ENCODE peak calls at places on chromosomes 16 and 17, in seven cellular contexts. One of them, this sample, is unnamed.

GRCh38 chr16:9192746-9193145 is 101.3 kb downstream of the HAPSTR1 start:
- DNase-seq in epithelial cell of proximal tubule: peak
- DNase-seq in CD8-positive, alpha-beta memory T cell: no peak
- DNase-seq in fibroblast of the aortic adventitia: no peak
- DNase-seq in ovary: no peak
- DNase-seq in mesendoderm: peak
- DNase-seq in tibial artery: no peak
- DNase-seq in this sample: no peak

GRCh38 chr16:19166500-19166899 is 1.5 kb upstream of the SYT17 start:
- DNase-seq in epithelial cell of proximal tubule: no peak
- DNase-seq in CD8-positive, alpha-beta memory T cell: no peak
- DNase-seq in fibroblast of the aortic adventitia: no peak
- DNase-seq in ovary: no peak
- DNase-seq in mesendoderm: no peak
- DNase-seq in tibial artery: no peak
- DNase-seq in this sample: no peak

GRCh38 chr17:77995146-77995852 is 36.8 kb downstream of the TNRC6C start:
- DNase-seq in epithelial cell of proximal tubule: no peak
- DNase-seq in CD8-positive, alpha-beta memory T cell: peak
- DNase-seq in fibroblast of the aortic adventitia: peak
- DNase-seq in ovary: no peak
- DNase-seq in mesendoderm: peak
- DNase-seq in tibial artery: no peak
- DNase-seq in this sample: no peak

GRCh38 chr17:77316191-77316641 is 175.4 kb downstream of the SEC14L1 start:
- DNase-seq in epithelial cell of proximal tubule: no peak
- DNase-seq in CD8-positive, alpha-beta memory T cell: no peak
- DNase-seq in fibroblast of the aortic adventitia: peak
- DNase-seq in ovary: peak
- DNase-seq in mesendoderm: peak
- DNase-seq in tibial artery: peak
- DNase-seq in this sample: no peak

GRCh38 chr16:30743690-30744089 is 4.5 kb upstream of the PHKG2 start:
- DNase-seq in epithelial cell of proximal tubule: no peak
- DNase-seq in CD8-positive, alpha-beta memory T cell: no peak
- DNase-seq in fibroblast of the aortic adventitia: no peak
- DNase-seq in ovary: no peak
- DNase-seq in mesendoderm: no peak
- DNase-seq in tibial artery: no peak
- DNase-seq in this sample: no peak

GRCh38 chr16:13997933-13998332 is 73.2 kb upstream of the MRTFB start:
- DNase-seq in epithelial cell of proximal tubule: peak
- DNase-seq in CD8-positive, alpha-beta memory T cell: no peak
- DNase-seq in fibroblast of the aortic adventitia: no peak
- DNase-seq in ovary: no peak
- DNase-seq in mesendoderm: no peak
- DNase-seq in tibial artery: no peak
- DNase-seq in this sample: peak

GRCh38 chr17:46063239-46063638 is 64.2 kb downstream of the STH start:
- DNase-seq in epithelial cell of proximal tubule: peak
- DNase-seq in CD8-positive, alpha-beta memory T cell: no peak
- DNase-seq in fibroblast of the aortic adventitia: peak
- DNase-seq in ovary: no peak
- DNase-seq in mesendoderm: peak
- DNase-seq in tibial artery: no peak
- DNase-seq in this sample: no peak

GRCh38 chr17:75864448-75864871 is 9.3 kb upstream of the WBP2 start:
- DNase-seq in epithelial cell of proximal tubule: no peak
- DNase-seq in CD8-positive, alpha-beta memory T cell: peak
- DNase-seq in fibroblast of the aortic adventitia: peak
- DNase-seq in ovary: peak
- DNase-seq in mesendoderm: no peak
- DNase-seq in tibial artery: peak
- DNase-seq in this sample: peak

GRCh38 chr17:82457071-82457789 is 1.3 kb upstream of the NARF start:
- DNase-seq in epithelial cell of proximal tubule: no peak
- DNase-seq in CD8-positive, alpha-beta memory T cell: no peak
- DNase-seq in fibroblast of the aortic adventitia: peak
- DNase-seq in ovary: no peak
- DNase-seq in mesendoderm: no peak
- DNase-seq in tibial artery: no peak
- DNase-seq in this sample: no peak

GRCh38 chr16:53504161-53504663 is 1.2 kb upstream of the AKTIP start:
- DNase-seq in epithelial cell of proximal tubule: no peak
- DNase-seq in CD8-positive, alpha-beta memory T cell: peak
- DNase-seq in fibroblast of the aortic adventitia: peak
- DNase-seq in ovary: peak
- DNase-seq in mesendoderm: peak
- DNase-seq in tibial artery: peak
- DNase-seq in this sample: peak

GRCh38 chr17:54901230-54901847 is 687 bp downstream of the TOM1L1 start:
- DNase-seq in epithelial cell of proximal tubule: no peak
- DNase-seq in CD8-positive, alpha-beta memory T cell: no peak
- DNase-seq in fibroblast of the aortic adventitia: peak
- DNase-seq in ovary: no peak
- DNase-seq in mesendoderm: peak
- DNase-seq in tibial artery: no peak
- DNase-seq in this sample: no peak

GRCh38 chr16:1823821-1824220 is 2.8 kb downstream of the HAGH start:
- DNase-seq in epithelial cell of proximal tubule: no peak
- DNase-seq in CD8-positive, alpha-beta memory T cell: no peak
- DNase-seq in fibroblast of the aortic adventitia: peak
- DNase-seq in ovary: no peak
- DNase-seq in mesendoderm: peak
- DNase-seq in tibial artery: no peak
- DNase-seq in this sample: peak

DNA sequence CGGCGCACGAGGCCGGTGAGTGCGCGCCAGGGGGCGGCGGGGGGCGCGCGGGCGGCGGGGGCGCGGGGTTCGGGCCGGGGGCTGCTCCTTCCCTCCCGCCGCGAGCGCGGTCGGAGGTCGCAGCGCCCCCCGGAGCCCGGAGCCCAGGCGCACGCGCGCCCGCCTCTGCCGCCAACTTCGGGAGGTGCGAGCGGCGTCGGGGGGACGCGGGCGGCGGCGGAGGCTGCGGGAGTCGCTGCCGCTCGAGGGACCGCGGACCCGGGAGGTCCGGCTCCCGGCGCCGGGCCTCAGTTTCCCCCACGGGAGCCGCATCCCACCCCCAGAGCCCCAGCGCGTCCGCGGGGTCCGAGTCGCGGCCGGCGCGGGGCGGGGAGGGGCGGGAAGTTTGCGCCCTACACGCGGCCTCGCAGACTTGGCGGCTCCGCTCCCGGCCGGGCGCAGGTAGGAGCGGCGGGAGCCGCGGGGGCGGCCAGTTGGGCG is at the start of gene PRR35:
- DNase-seq in epithelial cell of proximal tubule: no peak
- DNase-seq in CD8-positive, alpha-beta memory T cell: no peak
- DNase-seq in fibroblast of the aortic adventitia: no peak
- DNase-seq in ovary: no peak
- DNase-seq in mesendoderm: no peak
- DNase-seq in tibial artery: no peak
- DNase-seq in this sample: no peak
- H3K4me3 ChIP-seq in epithelial cell of proximal tubule: no peak
- H3K4me3 ChIP-seq in CD8-positive, alpha-beta memory T cell: no peak
- H3K4me3 ChIP-seq in fibroblast of the aortic adventitia: no peak
- H3K4me3 ChIP-seq in ovary: no peak
- H3K4me3 ChIP-seq in mesendoderm: no peak
- H3K4me3 ChIP-seq in tibial artery: no peak
- H3K4me3 ChIP-seq in this sample: no peak

GRCh38 chr17:39627170-39627716 is 491 bp downstream of the PPP1R1B start:
- DNase-seq in epithelial cell of proximal tubule: no peak
- DNase-seq in CD8-positive, alpha-beta memory T cell: no peak
- DNase-seq in fibroblast of the aortic adventitia: no peak
- DNase-seq in ovary: no peak
- DNase-seq in mesendoderm: no peak
- DNase-seq in tibial artery: no peak
- DNase-seq in this sample: no peak

GRCh38 chr17:39629494-39629880 is 2.7 kb downstream of the PPP1R1B start:
- DNase-seq in epithelial cell of proximal tubule: no peak
- DNase-seq in CD8-positive, alpha-beta memory T cell: no peak
- DNase-seq in fibroblast of the aortic adventitia: no peak
- DNase-seq in ovary: no peak
- DNase-seq in mesendoderm: no peak
- DNase-seq in tibial artery: no peak
- DNase-seq in this sample: no peak

GRCh38 chr17:39628655-39629493 is 2.1 kb downstream of the PPP1R1B start:
- DNase-seq in epithelial cell of proximal tubule: no peak
- DNase-seq in CD8-positive, alpha-beta memory T cell: no peak
- DNase-seq in fibroblast of the aortic adventitia: no peak
- DNase-seq in ovary: no peak
- DNase-seq in mesendoderm: no peak
- DNase-seq in tibial artery: no peak
- DNase-seq in this sample: no peak

GRCh38 chr17:39626671-39627169 is at the start of gene PPP1R1B:
- DNase-seq in epithelial cell of proximal tubule: no peak
- DNase-seq in CD8-positive, alpha-beta memory T cell: no peak
- DNase-seq in fibroblast of the aortic adventitia: no peak
- DNase-seq in ovary: no peak
- DNase-seq in mesendoderm: no peak
- DNase-seq in tibial artery: no peak
- DNase-seq in this sample: no peak

GRCh38 chr17:39627717-39628516 is 1.2 kb downstream of the PPP1R1B start:
- DNase-seq in epithelial cell of proximal tubule: no peak
- DNase-seq in CD8-positive, alpha-beta memory T cell: no peak
- DNase-seq in fibroblast of the aortic adventitia: no peak
- DNase-seq in ovary: no peak
- DNase-seq in mesendoderm: no peak
- DNase-seq in tibial artery: no peak
- DNase-seq in this sample: no peak
- H3K4me3 ChIP-seq in epithelial cell of proximal tubule: no peak
- H3K4me3 ChIP-seq in CD8-positive, alpha-beta memory T cell: no peak
- H3K4me3 ChIP-seq in fibroblast of the aortic adventitia: no peak
- H3K4me3 ChIP-seq in ovary: no peak
- H3K4me3 ChIP-seq in mesendoderm: no peak
- H3K4me3 ChIP-seq in tibial artery: no peak
- H3K4me3 ChIP-seq in this sample: no peak

DNA sequence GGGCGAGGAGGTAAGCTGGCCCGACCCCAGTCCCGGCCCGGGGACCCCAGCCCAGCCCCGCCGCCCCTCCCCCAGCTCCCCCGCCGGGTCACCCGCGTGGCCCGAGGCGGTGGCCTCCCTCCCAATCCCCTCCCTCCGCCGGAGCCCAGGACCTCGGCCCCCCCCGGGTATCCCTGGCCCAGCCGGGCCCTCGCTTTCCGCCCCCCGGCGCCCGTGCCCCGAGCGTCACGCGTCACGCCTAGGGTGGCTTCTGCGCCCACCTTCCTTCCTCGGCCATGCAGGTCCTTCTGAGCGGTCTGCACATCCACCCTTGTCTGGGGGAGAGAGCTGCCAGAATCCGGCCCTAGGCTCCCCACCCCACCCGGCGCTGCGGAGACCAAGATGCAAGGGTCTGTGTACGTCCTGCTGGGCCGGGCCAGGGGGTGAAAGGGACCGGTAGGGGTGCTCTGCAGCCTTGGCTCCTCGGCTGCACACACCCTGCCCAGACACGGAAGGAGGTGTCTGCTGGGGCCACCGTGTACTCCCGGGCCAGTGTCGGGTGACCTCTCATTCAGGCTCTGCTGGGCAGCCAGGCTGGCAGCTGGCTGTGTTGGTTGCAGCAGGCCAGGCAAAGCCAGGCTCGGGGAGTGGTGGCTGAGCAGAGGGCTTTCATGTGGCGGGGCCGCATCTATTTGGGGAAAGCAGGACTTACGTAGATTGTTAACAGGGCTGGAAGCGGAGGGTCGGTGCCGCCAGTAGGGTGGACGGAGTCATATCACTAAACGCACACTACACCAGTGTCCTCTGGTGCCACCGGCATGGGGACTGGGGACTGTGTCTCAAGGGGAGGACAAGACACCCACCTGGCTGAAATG is 754 bp downstream of the RAB11FIP4 start:
- DNase-seq in epithelial cell of proximal tubule: no peak
- DNase-seq in CD8-positive, alpha-beta memory T cell: no peak
- DNase-seq in fibroblast of the aortic adventitia: no peak
- DNase-seq in ovary: no peak
- DNase-seq in mesendoderm: no peak
- DNase-seq in tibial artery: peak
- DNase-seq in this sample: no peak
- H3K4me3 ChIP-seq in epithelial cell of proximal tubule: no peak
- H3K4me3 ChIP-seq in CD8-positive, alpha-beta memory T cell: no peak
- H3K4me3 ChIP-seq in fibroblast of the aortic adventitia: peak
- H3K4me3 ChIP-seq in ovary: peak
- H3K4me3 ChIP-seq in mesendoderm: no peak
- H3K4me3 ChIP-seq in tibial artery: peak
- H3K4me3 ChIP-seq in this sample: no peak

GRCh38 chr17:10457952-10458351 is 11.4 kb downstream of the MYH4 start:
- DNase-seq in epithelial cell of proximal tubule: no peak
- DNase-seq in CD8-positive, alpha-beta memory T cell: no peak
- DNase-seq in fibroblast of the aortic adventitia: no peak
- DNase-seq in ovary: no peak
- DNase-seq in mesendoderm: no peak
- DNase-seq in tibial artery: no peak
- DNase-seq in this sample: no peak

GRCh38 chr17:10460062-10460461 is 9.3 kb downstream of the MYH4 start:
- DNase-seq in epithelial cell of proximal tubule: no peak
- DNase-seq in CD8-positive, alpha-beta memory T cell: no peak
- DNase-seq in fibroblast of the aortic adventitia: no peak
- DNase-seq in ovary: no peak
- DNase-seq in mesendoderm: no peak
- DNase-seq in tibial artery: no peak
- DNase-seq in this sample: no peak

DNA sequence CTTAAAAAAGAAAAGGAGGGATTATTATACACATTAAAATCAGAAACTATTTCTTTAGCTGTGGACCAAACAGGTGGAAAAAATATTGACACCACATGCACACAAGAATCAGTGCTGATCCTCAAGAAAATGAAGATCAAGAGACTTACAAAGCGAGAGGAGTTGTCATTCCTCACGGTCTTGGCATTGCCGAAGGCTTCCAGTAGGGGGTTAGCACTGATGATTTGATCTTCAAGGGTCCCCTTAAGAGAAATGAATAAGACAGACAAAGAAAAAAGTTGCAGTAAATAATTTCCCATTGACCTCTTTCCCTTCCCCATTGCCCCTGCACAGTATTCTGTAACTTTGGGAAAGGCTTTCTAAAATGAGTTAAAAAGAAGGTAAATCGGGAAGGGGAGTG is 6.0 kb downstream of the MYH4 start:
- DNase-seq in epithelial cell of proximal tubule: no peak
- DNase-seq in CD8-positive, alpha-beta memory T cell: no peak
- DNase-seq in fibroblast of the aortic adventitia: no peak
- DNase-seq in ovary: no peak
- DNase-seq in mesendoderm: peak
- DNase-seq in tibial artery: no peak
- DNase-seq in this sample: no peak
- H3K4me3 ChIP-seq in epithelial cell of proximal tubule: no peak
- H3K4me3 ChIP-seq in CD8-positive, alpha-beta memory T cell: no peak
- H3K4me3 ChIP-seq in fibroblast of the aortic adventitia: no peak
- H3K4me3 ChIP-seq in ovary: no peak
- H3K4me3 ChIP-seq in mesendoderm: no peak
- H3K4me3 ChIP-seq in tibial artery: no peak
- H3K4me3 ChIP-seq in this sample: no peak

GRCh38 chr17:59870482-59870881 is 22.3 kb downstream of the TUBD1 start:
- DNase-seq in epithelial cell of proximal tubule: no peak
- DNase-seq in CD8-positive, alpha-beta memory T cell: no peak
- DNase-seq in fibroblast of the aortic adventitia: no peak
- DNase-seq in ovary: no peak
- DNase-seq in mesendoderm: no peak
- DNase-seq in tibial artery: peak
- DNase-seq in this sample: no peak
- H3K4me3 ChIP-seq in epithelial cell of proximal tubule: no peak
- H3K4me3 ChIP-seq in CD8-positive, alpha-beta memory T cell: no peak
- H3K4me3 ChIP-seq in fibroblast of the aortic adventitia: no peak
- H3K4me3 ChIP-seq in ovary: no peak
- H3K4me3 ChIP-seq in mesendoderm: no peak
- H3K4me3 ChIP-seq in tibial artery: no peak
- H3K4me3 ChIP-seq in this sample: no peak